ENCODE peak calls at places on chromosomes 13 and 19, in five cellular contexts. L is fibroblast of lung, D is PC-3, K is A549, M is H9. T is an unnamed sample.
A peak's percentile ranks its signal among the peaks of the same experiment; 100 is the strongest.

GRCh38 chr19:5948697-5949564 is 29.0 kb downstream of the RANBP3 start:
- DNase-seq in D (no peak), M (no peak), K (no peak), L (no peak), T (no peak)

GRCh38 chr19:289651-290538 is 1.3 kb downstream of the PLPP2 start:
- DNase-seq in K (peak; percentile 86), D (no peak), M (peak; percentile 94), L (peak; percentile 43), T (peak; percentile 25)

GRCh38 chr13:91058066-91058465 is 289.4 kb upstream of the MIR17HG start:
- DNase-seq in K (peak; percentile 5), L (peak; percentile 36), M (peak; percentile 35), D (peak; percentile 35), T (no peak)

GRCh38 chr13:48403151-48403631 is 9.7 kb downstream of the LPAR6 start:
- DNase-seq in K (no peak), M (no peak), D (no peak), L (no peak), T (peak; percentile 18)

GRCh38 chr19:13847033-13847899 is 29.7 kb upstream of the NANOS3 start:
- DNase-seq in M (peak; percentile 92), D (peak; percentile 94), K (peak; percentile 94), L (peak; percentile 91), T (peak; percentile 91)

GRCh38 chr13:40517486-40518311 is 148.7 kb downstream of the FOXO1 start:
- DNase-seq in K (no peak), D (no peak), L (no peak), M (no peak), T (no peak)

GRCh38 chr13:40876020-40876738 is 86.8 kb downstream of the SLC25A15 start:
- DNase-seq in L (no peak), K (no peak), M (no peak), D (peak; percentile 57), T (no peak)

GRCh38 chr13:109699628-109700071 is 86.7 kb downstream of the IRS2 start:
- DNase-seq in L (no peak), D (no peak), M (peak; percentile 58), K (no peak), T (no peak)

GRCh38 chr13:19085876-19086275 is 95.7 kb downstream of the TUBA3C start:
- DNase-seq in K (no peak), M (no peak), D (no peak), L (no peak), T (no peak)

GRCh38 chr19:4014541-4015491 is 7.3 kb downstream of the PIAS4 start:
- DNase-seq in K (no peak), M (peak; percentile 84), D (no peak), L (no peak), T (no peak)

GRCh38 chr13:38960175-38960574 is 30.5 kb downstream of the STOML3 start:
- DNase-seq in D (no peak), K (no peak), M (no peak), L (no peak), T (no peak)

GRCh38 chr19:50949792-50950320 is 3.0 kb downstream of the KLK5 start:
- DNase-seq in D (no peak), M (peak; percentile 65), L (no peak), K (no peak), T (no peak)

GRCh38 chr13:35208587-35208986 is 266.5 kb downstream of the NBEA start:
- DNase-seq in M (no peak), L (peak; percentile 21), K (no peak), D (peak; percentile 35), T (no peak)

GRCh38 chr13:91133941-91134772 is 213.3 kb upstream of the MIR17HG start:
- DNase-seq in L (peak; percentile 60), K (peak; percentile 57), D (peak; percentile 61), M (peak; percentile 53), T (peak; percentile 54)

GRCh38 chr19:11264452-11265176 is 2.3 kb upstream of the DOCK6 start:
- DNase-seq in K (peak; percentile 38), D (no peak), L (no peak), M (peak; percentile 84), T (no peak)

GRCh38 chr13:44312898-44313551 is 60.6 kb upstream of the SERP2 start:
- DNase-seq in D (peak; percentile 91), M (no peak), K (peak; percentile 67), L (peak; percentile 97), T (peak; percentile 95)

GRCh38 chr13:82275644-82276043 is 1606.6 kb downstream of the SLITRK1 start:
- DNase-seq in M (no peak), D (no peak), L (no peak), K (no peak), T (no peak)

GRCh38 chr13:100140441-100140840 is 51.5 kb downstream of the PCCA start:
- DNase-seq in L (peak; percentile 33), D (no peak), K (peak; percentile 11), M (no peak), T (peak; percentile 23)

GRCh38 chr13:26497991-26498423 is 59.5 kb upstream of the WASF3 start:
- DNase-seq in D (peak; percentile 3), M (no peak), L (peak; percentile 97), K (no peak), T (peak; percentile 96)

GRCh38 chr19:7506385-7507328 is 9.2 kb upstream of the ZNF358 start:
- DNase-seq in D (peak; percentile 99), K (peak; percentile 99), L (peak; percentile 75), M (peak; percentile 99), T (peak; percentile 48)

GRCh38 chr13:40043759-40044158 is 388.3 kb downstream of the COG6 start:
- DNase-seq in K (no peak), L (no peak), M (no peak), D (no peak), T (no peak)

GRCh38 chr13:24670927-24671326 is 9.3 kb upstream of the ATP12A start:
- DNase-seq in L (peak; percentile 20), K (peak; percentile 60), M (peak; percentile 78), D (peak; percentile 54), T (no peak)

GRCh38 chr13:21988624-21989023 is 317.8 kb downstream of the FGF9 start:
- DNase-seq in K (no peak), D (no peak), M (no peak), L (no peak), T (no peak)

GRCh38 chr13:30253830-30254229 is 53.5 kb downstream of the KATNAL1 start:
- DNase-seq in D (no peak), K (no peak), L (peak; percentile 26), M (no peak), T (no peak)

GRCh38 chr13:95304446-95304845 is 3.2 kb upstream of the ABCC4 start:
- DNase-seq in D (no peak), K (no peak), M (no peak), L (no peak), T (no peak)

GRCh38 chr19:30280018-30280417 is 92.2 kb upstream of the ZNF536 start:
- DNase-seq in M (no peak), K (no peak), D (no peak), L (no peak), T (no peak)

GRCh38 chr13:107993239-107993948 is 221.9 kb downstream of the LIG4 start:
- DNase-seq in D (peak; percentile 55), K (no peak), M (no peak), L (peak; percentile 2), T (no peak)

GRCh38 chr13:73693215-73693614 is 441.0 kb downstream of the KLF12 start:
- DNase-seq in L (peak; percentile 80), D (no peak), M (no peak), K (no peak), T (no peak)

GRCh38 chr13:73696713-73697112 is 437.5 kb downstream of the KLF12 start:
- DNase-seq in D (no peak), M (no peak), K (no peak), L (no peak), T (no peak)

GRCh38 chr13:73687087-73687486 is 447.1 kb downstream of the KLF12 start:
- DNase-seq in M (no peak), K (no peak), D (no peak), L (no peak), T (no peak)

GRCh38 chr13:73695325-73695724 is 438.9 kb downstream of the KLF12 start:
- DNase-seq in D (no peak), K (no peak), M (no peak), L (no peak), T (no peak)

GRCh38 chr13:73691891-73692290 is 442.3 kb downstream of the KLF12 start:
- DNase-seq in M (no peak), L (no peak), D (no peak), K (no peak), T (no peak)
- H3K4me2 ChIP-seq in M (no peak overlapping the region), L (no peak overlapping the region), D (no peak overlapping the region), K (no peak overlapping the region), T (no peak overlapping the region)

DNA sequence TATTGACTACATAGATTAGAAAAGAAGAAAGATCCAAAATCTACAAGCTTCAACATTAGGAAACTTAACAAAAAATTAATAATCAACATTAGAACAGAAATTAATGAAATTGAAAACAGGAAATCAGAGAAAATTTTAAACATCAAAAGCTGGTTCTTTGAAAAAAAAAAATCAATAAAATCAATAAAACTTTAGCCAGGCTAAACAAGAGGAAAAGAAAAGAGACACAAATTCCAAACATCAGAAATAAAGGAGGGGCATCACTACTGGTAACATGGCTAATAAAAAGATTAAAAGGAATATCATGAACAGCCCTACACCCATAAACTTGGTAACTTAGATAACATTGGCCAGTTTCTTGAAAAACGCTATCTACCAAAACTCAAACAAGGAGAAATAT is 110.2 kb downstream of the ATP11A start:
- DNase-seq in M (no peak), D (no peak), L (no peak), K (no peak), T (no peak)
- H3K4me2 ChIP-seq in M (no peak overlapping the region), D (no peak overlapping the region), L (no peak overlapping the region), K (no peak overlapping the region), T (no peak overlapping the region)

GRCh38 chr19:38705197-38706019 is 38.9 kb downstream of the CAPN12 start:
- DNase-seq in L (no peak), K (no peak), D (no peak), M (no peak), T (no peak)

GRCh38 chr19:38709119-38709518 is 35.2 kb downstream of the CAPN12 start:
- DNase-seq in L (no peak), K (no peak), M (no peak), D (no peak), T (no peak)

GRCh38 chr19:38708413-38709024 is 35.8 kb downstream of the CAPN12 start:
- DNase-seq in D (no peak), M (no peak), K (no peak), L (no peak), T (no peak)

GRCh38 chr19:38707512-38708114 is 36.7 kb downstream of the CAPN12 start:
- DNase-seq in M (no peak), L (peak; percentile 65), K (no peak), D (peak; percentile 75), T (peak; percentile 23)

DNA sequence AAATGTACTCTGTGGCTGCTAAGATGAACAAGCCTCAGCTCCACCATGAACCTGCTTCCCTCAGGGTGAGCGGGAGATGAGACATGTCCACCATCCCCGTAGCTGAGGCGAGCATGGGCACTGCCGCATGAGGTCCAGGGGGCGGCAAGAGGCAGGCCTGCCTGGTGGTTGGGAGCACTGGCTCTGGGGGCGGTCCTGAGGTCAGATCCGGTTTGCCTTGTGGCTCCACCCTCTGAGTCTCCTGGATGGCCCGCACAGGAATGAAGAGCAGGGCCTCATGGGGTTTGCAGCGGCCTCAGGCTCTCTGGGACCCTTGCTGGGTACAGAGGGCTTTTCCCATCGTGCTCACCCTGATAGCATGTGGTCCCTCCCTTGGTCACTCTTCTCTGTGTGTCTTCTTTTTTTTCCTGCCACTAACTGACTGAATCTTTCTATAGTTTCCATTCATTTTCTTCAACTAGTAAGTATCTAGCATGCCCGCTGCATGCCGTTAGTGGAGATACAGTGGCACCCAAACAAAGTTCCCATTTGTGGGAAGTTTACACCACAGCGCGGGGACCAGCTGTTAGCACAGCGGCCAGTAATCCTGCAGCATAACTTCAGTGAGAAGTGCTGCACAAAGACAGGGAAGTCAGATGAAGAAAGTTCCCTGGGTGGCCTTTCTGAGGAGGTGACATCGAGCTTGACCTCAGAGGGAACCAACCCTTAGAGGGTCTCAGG is 37.3 kb downstream of the CAPN12 start:
- DNase-seq in L (no peak), M (peak; percentile 48), D (no peak), K (no peak), T (no peak)
- H3K4me2 ChIP-seq in L (no peak overlapping the region), M (no peak overlapping the region), D (peak overlapping the region; percentile 11), K (no peak overlapping the region), T (no peak overlapping the region)

GRCh38 chr19:54436031-54436523 is 12.9 kb upstream of the LENG8 start:
- DNase-seq in M (peak; percentile 43), L (no peak), D (no peak), K (no peak), T (no peak)
- H3K4me2 ChIP-seq in M (no peak overlapping the region), L (no peak overlapping the region), D (no peak overlapping the region), K (no peak overlapping the region), T (no peak overlapping the region)